ENCODE peak calls at places on chromosomes 4 and X, in ten cellular contexts. I, L, C, U, Q, R, N, T, P and E are unnamed samples.

GRCh38 chrX:1239681-1240142 is 27.3 kb upstream of the CRLF2 start:
- DNase-seq in I (no peak), L (no peak), C (no peak), U (peak; percentile 92), Q (no peak), R (no peak), N (no peak), T (peak; percentile 62), P (no peak), E (no peak)

GRCh38 chr4:126701756-126702155 is 931.0 kb upstream of the INTU start:
- DNase-seq in I (no peak), L (peak; percentile 10), C (peak; percentile 81), U (no peak), Q (peak; percentile 23), R (peak; percentile 33), N (no peak), T (no peak), P (peak; percentile 33), E (no peak)

GRCh38 chr4:124783847-124784246 is 71.3 kb upstream of the ANKRD50 start:
- DNase-seq in I (no peak), L (no peak), C (peak; percentile 90), U (no peak), Q (peak; percentile 31), R (peak; percentile 70), N (no peak), T (no peak), P (no peak), E (no peak)

GRCh38 chrX:71227370-71228062 is 4.5 kb downstream of the GJB1 start:
- DNase-seq in I (no peak), L (no peak), C (no peak), U (no peak), Q (no peak), R (no peak), N (no peak), T (no peak), P (no peak), E (no peak)

GRCh38 chr4:7194251-7195137 is 2.2 kb downstream of the SORCS2 start:
- DNase-seq in I (no peak), L (peak; percentile 34), C (no peak), U (peak; percentile 90), Q (peak; percentile 17), R (no peak), N (peak; percentile 55), T (peak; percentile 20), P (no peak), E (no peak)

GRCh38 chrX:7582191-7582590 is 260.8 kb upstream of the VCX start:
- DNase-seq in I (no peak), L (no peak), C (no peak), U (no peak), Q (no peak), R (no peak), N (no peak), T (no peak), P (no peak), E (no peak)

GRCh38 chr4:40908702-40909362 is 159.1 kb downstream of the NSUN7 start:
- DNase-seq in I (peak; percentile 63), L (peak; percentile 85), C (peak; percentile 76), U (peak; percentile 83), Q (peak; percentile 85), R (peak; percentile 73), N (peak; percentile 79), T (peak; percentile 59), P (no peak), E (peak; percentile 44)

GRCh38 chr4:88759039-88759631 is 61.5 kb upstream of the NAP1L5 start:
- DNase-seq in I (no peak), L (peak; percentile 83), C (peak; percentile 64), U (no peak), Q (peak; percentile 81), R (peak; percentile 27), N (no peak), T (no peak), P (peak; percentile 18), E (no peak)

GRCh38 chr4:121439669-121440068 is 58.9 kb upstream of the QRFPR start:
- DNase-seq in I (no peak), L (no peak), C (no peak), U (no peak), Q (no peak), R (no peak), N (no peak), T (no peak), P (no peak), E (no peak)

GRCh38 chr4:154349829-154350228 is 141.8 kb downstream of the DCHS2 start:
- DNase-seq in I (no peak), L (no peak), C (no peak), U (no peak), Q (peak; percentile 4), R (peak; percentile 6), N (peak; percentile 18), T (no peak), P (no peak), E (no peak)

GRCh38 chr4:152264106-152264505 is 271.8 kb downstream of the FBXW7 start:
- DNase-seq in I (no peak), L (no peak), C (no peak), U (no peak), Q (no peak), R (no peak), N (no peak), T (no peak), P (no peak), E (no peak)

GRCh38 chr4:5141802-5142201 is 90.5 kb downstream of the STK32B start:
- DNase-seq in I (no peak), L (no peak), C (no peak), U (no peak), Q (no peak), R (no peak), N (no peak), T (no peak), P (no peak), E (no peak)

GRCh38 chrX:102651968-102652744 is 873 bp downstream of the GPRASP1 start:
- DNase-seq in I (no peak), L (peak; percentile 57), C (peak; percentile 29), U (no peak), Q (peak; percentile 56), R (peak; percentile 33), N (peak; percentile 30), T (peak; percentile 42), P (no peak), E (no peak)

GRCh38 chr4:189117426-189117825 is 823.2 kb upstream of the FRG1 start:
- DNase-seq in I (no peak), L (no peak), C (peak; percentile 13), U (no peak), Q (no peak), R (no peak), N (no peak), T (no peak), P (no peak), E (no peak)

GRCh38 chr4:36189511-36190226 is 54.6 kb downstream of the ARAP2 start:
- DNase-seq in I (no peak), L (no peak), C (no peak), U (no peak), Q (no peak), R (no peak), N (no peak), T (no peak), P (no peak), E (no peak)

GRCh38 chr4:183190900-183191527 is 92.0 kb downstream of the WWC2 start:
- DNase-seq in I (no peak), L (no peak), C (no peak), U (no peak), Q (no peak), R (no peak), N (no peak), T (no peak), P (no peak), E (no peak)

GRCh38 chr4:149176019-149176418 is 639.6 kb downstream of the IQCM start:
- DNase-seq in I (no peak), L (no peak), C (no peak), U (peak; percentile 84), Q (no peak), R (no peak), N (no peak), T (no peak), P (no peak), E (no peak)

GRCh38 chr4:172758586-172759340 is 409.8 kb upstream of the GALNT7 start:
- DNase-seq in I (no peak), L (peak; percentile 13), C (peak; percentile 89), U (no peak), Q (peak; percentile 71), R (peak; percentile 70), N (peak; percentile 47), T (no peak), P (no peak), E (no peak)

DNA sequence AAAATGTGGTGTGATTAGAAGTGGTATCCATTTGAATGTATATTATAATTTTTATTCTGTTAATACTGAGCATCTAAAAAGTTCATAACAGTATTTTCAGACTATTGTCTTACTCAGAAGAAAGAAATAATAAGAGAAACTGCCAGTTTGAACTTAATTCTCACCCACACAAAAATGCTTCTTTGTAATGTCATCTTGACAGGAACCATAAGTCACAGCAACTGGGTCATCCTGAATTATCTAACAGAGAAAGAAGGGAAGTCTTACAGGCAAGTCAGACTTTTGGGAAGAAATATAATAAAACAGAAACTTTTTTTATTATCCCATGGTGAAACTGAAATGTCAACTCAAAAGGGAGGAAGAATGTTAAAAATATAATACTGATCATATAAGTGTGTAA is 83.1 kb downstream of the NDST4 start:
- DNase-seq in I (no peak), L (no peak), C (no peak), U (no peak), Q (no peak), R (no peak), N (no peak), T (no peak), P (no peak), E (no peak)
- TF ChIP-seq CTCF in I (no peak), L (no peak), C (no peak), U (no peak), Q (no peak), R (no peak), N (no peak), T (no peak), P (no peak), E (no peak)

GRCh38 chr4:103994059-103994458 is 274.3 kb upstream of the TACR3 start:
- DNase-seq in I (no peak), L (peak; percentile 0), C (no peak), U (no peak), Q (no peak), R (no peak), N (peak; percentile 30), T (no peak), P (no peak), E (no peak)
- TF ChIP-seq CTCF in I (no peak), L (no peak), C (no peak), U (no peak), Q (no peak), R (no peak), N (peak; percentile 19), T (no peak), P (no peak), E (peak; percentile 39)

GRCh38 chr4:84480082-84480481 is 19.0 kb downstream of the NKX6-1 start:
- DNase-seq in I (no peak), L (no peak), C (no peak), U (no peak), Q (no peak), R (no peak), N (no peak), T (no peak), P (no peak), E (no peak)
- TF ChIP-seq CTCF in I (no peak), L (no peak), C (no peak), U (no peak), Q (no peak), R (no peak), N (no peak), T (no peak), P (no peak), E (no peak)

DNA sequence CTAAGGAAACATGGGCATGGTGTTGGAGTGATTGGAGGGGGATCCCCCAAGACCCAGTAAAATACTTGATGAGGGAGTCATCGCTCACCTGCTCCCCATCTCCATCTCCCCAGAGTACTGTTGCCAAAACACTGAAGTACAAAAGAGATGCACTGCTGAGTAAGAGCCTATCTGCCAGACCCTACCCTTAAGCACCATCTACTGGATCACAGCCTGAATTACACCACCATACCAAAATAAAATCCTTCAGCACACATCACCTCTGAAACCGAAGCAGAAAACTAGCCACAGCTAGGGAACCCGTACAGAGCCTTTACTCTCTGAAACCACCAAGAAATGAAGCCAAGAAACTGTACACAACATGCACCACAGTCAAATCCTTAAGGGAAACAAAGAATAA is 466.3 kb upstream of the ACTRT1 start:
- DNase-seq in I (no peak), L (no peak), C (peak; percentile 1), U (no peak), Q (peak; percentile 0), R (no peak), N (peak; percentile 15), T (no peak), P (no peak), E (no peak)
- TF ChIP-seq CTCF in I (no peak), L (no peak), C (peak; percentile 28), U (no peak), Q (no peak), R (no peak), N (no peak), T (no peak), P (no peak), E (peak; percentile 43)